ENCODE peak calls at places on chromosomes 5 and 9, in six cellular contexts. P is memory B cell; L is effector memory CD8-positive, alpha-beta T cell; S is GM06990; B is RWPE1; C is NCI-H1092 treated with DMSO at 0.1 percent for 48 hours. F is an unnamed sample.

GRCh38 chr5:74454263-74455030 is 186.1 kb downstream of the ENC1 start:
- DNase-seq in P (no peak), L (no peak), S (no peak), B (no peak), C (no peak), F (no peak)

GRCh38 chr9:36899406-36899805 is 134.7 kb downstream of the PAX5 start:
- DNase-seq in P (no peak), L (no peak), S (no peak), B (no peak), C (no peak), F (no peak)

GRCh38 chr5:118009761-118010297 is 978.5 kb downstream of the DTWD2 start:
- DNase-seq in P (no peak), L (no peak), S (no peak), B (no peak), C (no peak), F (no peak)

GRCh38 chr5:179824745-179825112 is 4.0 kb downstream of the SQSTM1 start:
- DNase-seq in P (no peak), L (no peak), S (no peak), B (no peak), C (no peak), F (no peak)

GRCh38 chr9:120650352-120650751 is 63.9 kb downstream of the MEGF9 start:
- DNase-seq in P (no peak), L (no peak), S (no peak), B (peak), C (no peak), F (no peak)

GRCh38 chr5:84564311-84564710 is 179.6 kb upstream of the EDIL3 start:
- DNase-seq in P (no peak), L (no peak), S (no peak), B (no peak), C (no peak), F (no peak)

GRCh38 chr5:170534177-170534576 is 30.4 kb downstream of the KCNIP1 start:
- DNase-seq in P (no peak), L (no peak), S (no peak), B (no peak), C (no peak), F (no peak)

GRCh38 chr5:139210585-139210984 is 12.4 kb upstream of the SIL1 start:
- DNase-seq in P (no peak), L (no peak), S (no peak), B (no peak), C (no peak), F (no peak)

GRCh38 chr5:111997308-111998159 is 240.5 kb upstream of the NREP start:
- DNase-seq in P (no peak), L (no peak), S (no peak), B (peak), C (no peak), F (no peak)

GRCh38 chr9:31519011-31519410 is 865.4 kb upstream of the ACO1 start:
- DNase-seq in P (peak), L (no peak), S (no peak), B (no peak), C (no peak), F (no peak)

GRCh38 chr5:168790037-168790635 is 211.0 kb upstream of the PANK3 start:
- DNase-seq in P (no peak), L (no peak), S (no peak), B (no peak), C (no peak), F (no peak)

GRCh38 chr5:59746261-59746765 is 147.2 kb downstream of the PDE4D start:
- DNase-seq in P (no peak), L (no peak), S (no peak), B (peak), C (no peak), F (no peak)

GRCh38 chr5:36055984-36056383 is 10.7 kb downstream of the UGT3A2 start:
- DNase-seq in P (no peak), L (no peak), S (no peak), B (no peak), C (no peak), F (no peak)

GRCh38 chr5:28574616-28575015 is 1536.2 kb upstream of the CDH9 start:
- DNase-seq in P (no peak), L (no peak), S (no peak), B (no peak), C (no peak), F (no peak)

GRCh38 chr5:133220851-133221674 is 169.2 kb downstream of the HSPA4 start:
- DNase-seq in P (no peak), L (no peak), S (no peak), B (no peak), C (no peak), F (no peak)

GRCh38 chr5:116453920-116454319 is 120.7 kb downstream of the SEMA6A start:
- DNase-seq in P (no peak), L (no peak), S (no peak), B (no peak), C (no peak), F (no peak)

GRCh38 chr5:135426102-135427082 is 20.8 kb downstream of the DCANP1 start:
- DNase-seq in P (peak), L (peak), S (no peak), B (peak), C (peak), F (no peak)

GRCh38 chr5:142977363-142978051 is 207.3 kb downstream of the ARHGAP26 start:
- DNase-seq in P (no peak), L (peak), S (no peak), B (peak), C (no peak), F (peak)